ENCODE peak calls at places on chromosomes 13 and 19, in seven cellular contexts. Z, N, V, I, E, U and G are unnamed samples.

GRCh38 chr19:41918653-41919244 is 9.5 kb downstream of the ERFL start:
- DNase-seq in Z (no peak), E (no peak), V (no peak), N (peak), I (no peak), U (no peak), G (no peak)

GRCh38 chr19:29751932-29752331 is 36.9 kb upstream of the C19orf12 start:
- DNase-seq in U (no peak), E (no peak), Z (no peak), V (no peak), N (no peak), I (no peak), G (no peak)

GRCh38 chr13:52356327-52356726 is 49.6 kb downstream of the THSD1 start:
- DNase-seq in Z (no peak), V (no peak), E (no peak), I (no peak), N (peak), U (no peak), G (no peak)

GRCh38 chr13:99432637-99433542 is 68.4 kb upstream of the TM9SF2 start:
- DNase-seq in N (peak), E (peak), Z (no peak), V (peak), I (peak), U (no peak), G (no peak)

GRCh38 chr13:80177327-80177726 is 163.6 kb downstream of the SPRY2 start:
- DNase-seq in N (no peak), V (no peak), I (no peak), E (no peak), Z (no peak), U (no peak), G (no peak)

GRCh38 chr19:15195381-15195964 is 5.3 kb downstream of the NOTCH3 start:
- DNase-seq in Z (peak), U (peak), I (no peak), N (peak), V (no peak), E (peak), G (no peak)

GRCh38 chr13:109146912-109147624 is 517.7 kb downstream of the MYO16 start:
- DNase-seq in E (no peak), V (no peak), Z (no peak), I (no peak), U (peak), N (peak), G (no peak)

GRCh38 chr19:4738734-4739133 is 15.1 kb upstream of the DPP9 start:
- DNase-seq in Z (no peak), N (peak), V (no peak), I (no peak), E (no peak), U (no peak), G (no peak)

GRCh38 chr13:31951215-31951678 is 80.3 kb upstream of the FRY start:
- DNase-seq in Z (no peak), U (no peak), I (no peak), E (no peak), V (peak), N (peak), G (no peak)

GRCh38 chr13:40170982-40171381 is 495.5 kb downstream of the FOXO1 start:
- DNase-seq in Z (no peak), N (no peak), U (no peak), E (no peak), I (no peak), V (no peak), G (no peak)

GRCh38 chr13:50644081-50644871 is 199.2 kb downstream of the DLEU7 start:
- DNase-seq in V (no peak), Z (no peak), N (no peak), E (no peak), U (no peak), I (no peak), G (no peak)

GRCh38 chr13:20828540-20829364 is 55.0 kb upstream of the EEF1AKMT1 start:
- DNase-seq in V (peak), N (peak), E (peak), U (peak), I (no peak), Z (no peak), G (no peak)

GRCh38 chr13:22154041-22154440 is 483.2 kb downstream of the FGF9 start:
- DNase-seq in I (no peak), V (no peak), U (no peak), E (no peak), N (no peak), Z (no peak), G (no peak)

GRCh38 chr13:100532836-100533435 is 55.7 kb downstream of the GGACT start:
- DNase-seq in I (no peak), U (no peak), V (no peak), N (no peak), E (no peak), Z (no peak), G (no peak)

GRCh38 chr19:49148784-49149651 is 6.2 kb downstream of the HRC start:
- DNase-seq in I (peak), E (peak), Z (peak), V (peak), U (peak), N (peak), G (peak)

GRCh38 chr19:49425922-49426592 is 869 bp downstream of the GFY start:
- DNase-seq in N (no peak), Z (peak), V (no peak), U (no peak), I (no peak), E (no peak), G (no peak)

GRCh38 chr13:25175431-25175830 is 3.3 kb upstream of the AMER2 start:
- DNase-seq in I (no peak), U (no peak), E (no peak), V (no peak), N (no peak), Z (no peak), G (no peak)

GRCh38 chr13:68736961-68737360 is 1370.7 kb upstream of the ATXN8OS start:
- DNase-seq in I (no peak), U (no peak), Z (no peak), V (no peak), E (no peak), N (no peak), G (no peak)

GRCh38 chr19:54439174-54439851 is 9.7 kb upstream of the LENG8 start:
- DNase-seq in N (peak), Z (no peak), I (no peak), V (no peak), E (peak), U (peak), G (peak)

GRCh38 chr19:11168568-11168967 is 13.0 kb upstream of the SPC24 start:
- DNase-seq in N (peak), I (no peak), Z (no peak), V (no peak), U (no peak), E (no peak), G (peak)

GRCh38 chr19:45439569-45440258 is 16.0 kb upstream of the ERCC1 start:
- DNase-seq in N (peak), U (peak), E (peak), Z (peak), V (peak), I (peak), G (peak)

GRCh38 chr13:85236431-85236830 is 562.8 kb downstream of the SLITRK6 start:
- DNase-seq in U (no peak), E (no peak), I (no peak), Z (no peak), V (no peak), N (no peak), G (no peak)

GRCh38 chr13:46295531-46296464 is 84.1 kb downstream of the LRRC63 start:
- DNase-seq in E (no peak), V (peak), I (peak), N (peak), U (no peak), Z (no peak), G (peak)

GRCh38 chr13:40146586-40147240 is 491.3 kb downstream of the COG6 start:
- DNase-seq in V (no peak), I (no peak), N (no peak), U (peak), Z (no peak), E (no peak), G (no peak)

GRCh38 chr19:4866595-4867424 is 657 bp downstream of the PLIN3 start:
- DNase-seq in U (peak), I (peak), E (peak), Z (no peak), N (peak), V (peak), G (peak)

GRCh38 chr19:50490411-50490811 is 13.8 kb upstream of the GARIN5A start:
- DNase-seq in E (no peak), I (no peak), V (no peak), N (no peak), U (no peak), Z (no peak), G (no peak)